ENCODE peak calls at places on chromosomes 1 and 21, in seven cellular contexts. N is left ventricle myocardium inferior, F is endodermal cell, Y is left lung, I is omental fat pad, M is epithelial cell of esophagus, G is mucosa of descending colon. P is an unnamed sample.
A peak's percentile ranks its signal among the peaks of the same experiment; 100 is the strongest.

GRCh38 chr1:46218443-46218842 is 15.3 kb downstream of the LURAP1 start:
- DNase-seq in N (no peak), F (no peak), Y (no peak), I (no peak), M (peak; percentile 97), G (no peak), P (no peak)

GRCh38 chr1:185734929-185735666 is 907 bp downstream of the HMCN1 start:
- DNase-seq in N (no peak), F (no peak), Y (no peak), I (no peak), M (no peak), G (no peak), P (no peak)

GRCh38 chr1:232319106-232319505 is 310.8 kb downstream of the SIPA1L2 start:
- DNase-seq in N (peak; percentile 89), F (no peak), Y (no peak), I (no peak), M (peak; percentile 97), G (peak; percentile 53), P (peak; percentile 67)

GRCh38 chr1:84164567-84165021 is 20.5 kb downstream of the PRKACB start:
- DNase-seq in N (no peak), F (no peak), Y (no peak), I (no peak), M (no peak), G (no peak), P (no peak)

GRCh38 chr1:217238945-217239344 is 391.9 kb downstream of the GPATCH2 start:
- DNase-seq in N (no peak), F (no peak), Y (no peak), I (no peak), M (no peak), G (no peak), P (no peak)

GRCh38 chr1:15305366-15305765 is 58.3 kb downstream of the FHAD1 start:
- DNase-seq in N (no peak), F (no peak), Y (no peak), I (no peak), M (no peak), G (no peak), P (no peak)

GRCh38 chr1:21614419-21615115 is 54.6 kb downstream of the RAP1GAP start:
- DNase-seq in N (no peak), F (no peak), Y (no peak), I (no peak), M (peak; percentile 77), G (peak; percentile 67), P (no peak)

GRCh38 chr1:41286486-41286885 is 44.4 kb upstream of the SCMH1 start:
- DNase-seq in N (no peak), F (peak; percentile 86), Y (no peak), I (no peak), M (no peak), G (no peak), P (no peak)

GRCh38 chr1:117565083-117565556 is 40.7 kb upstream of the TENT5C start:
- DNase-seq in N (no peak), F (no peak), Y (no peak), I (no peak), M (no peak), G (no peak), P (no peak)

GRCh38 chr1:47406966-47407365 is 9.1 kb upstream of the FOXE3 start:
- DNase-seq in N (no peak), F (no peak), Y (no peak), I (no peak), M (no peak), G (no peak), P (no peak)

GRCh38 chr1:55128418-55128817 is 86.7 kb downstream of the USP24 start:
- DNase-seq in N (no peak), F (no peak), Y (no peak), I (no peak), M (no peak), G (no peak), P (no peak)

GRCh38 chr1:221435510-221435909 is 306.4 kb downstream of the DUSP10 start:
- DNase-seq in N (no peak), F (no peak), Y (no peak), I (no peak), M (peak; percentile 57), G (no peak), P (no peak)

GRCh38 chr1:176767714-176768136 is 304.8 kb downstream of the PAPPA2 start:
- DNase-seq in N (no peak), F (no peak), Y (no peak), I (no peak), M (no peak), G (no peak), P (no peak)

GRCh38 chr1:176766779-176767178 is 303.8 kb downstream of the PAPPA2 start:
- DNase-seq in N (no peak), F (no peak), Y (no peak), I (no peak), M (no peak), G (no peak), P (no peak)

GRCh38 chr1:176770066-176770465 is 307.1 kb downstream of the PAPPA2 start:
- DNase-seq in N (no peak), F (no peak), Y (no peak), I (no peak), M (no peak), G (no peak), P (no peak)

GRCh38 chr1:176768532-176768931 is 305.6 kb downstream of the PAPPA2 start:
- DNase-seq in N (no peak), F (no peak), Y (no peak), I (no peak), M (no peak), G (no peak), P (no peak)

GRCh38 chr1:176765608-176766007 is 302.6 kb downstream of the PAPPA2 start:
- DNase-seq in N (no peak), F (peak; percentile 75), Y (no peak), I (no peak), M (no peak), G (no peak), P (no peak)
- TF ChIP-seq CTCF in N (no peak), F (peak; percentile 72), Y (no peak), I (no peak), M (no peak), G (no peak), P (no peak)

GRCh38 chr1:38138498-38139233 is 92.1 kb upstream of the POU3F1 start:
- DNase-seq in N (peak; percentile 84), F (peak; percentile 55), Y (peak; percentile 83), I (peak; percentile 53), M (peak; percentile 99), G (peak; percentile 66), P (no peak)
- TF ChIP-seq CTCF in N (peak; percentile 61), F (no peak), Y (peak; percentile 49), I (no peak), M (peak; percentile 40), G (no peak), P (no peak)

GRCh38 chr1:33235521-33235920 is 20.8 kb upstream of the ZNF362 start:
- DNase-seq in N (no peak), F (no peak), Y (no peak), I (no peak), M (no peak), G (no peak), P (no peak)

GRCh38 chr1:33234131-33234530 is 22.2 kb upstream of the ZNF362 start:
- DNase-seq in N (no peak), F (no peak), Y (no peak), I (no peak), M (peak; percentile 76), G (no peak), P (no peak)

GRCh38 chr1:33234588-33234990 is 21.7 kb upstream of the ZNF362 start:
- DNase-seq in N (no peak), F (peak; percentile 66), Y (no peak), I (no peak), M (peak; percentile 21), G (no peak), P (peak; percentile 35)

GRCh38 chr1:33231166-33231565 is 25.1 kb upstream of the ZNF362 start:
- DNase-seq in N (no peak), F (no peak), Y (no peak), I (no peak), M (no peak), G (no peak), P (no peak)

GRCh38 chr1:33232716-33233115 is 23.6 kb upstream of the ZNF362 start:
- DNase-seq in N (no peak), F (no peak), Y (no peak), I (no peak), M (no peak), G (no peak), P (no peak)
- TF ChIP-seq CTCF in N (no peak), F (no peak), Y (no peak), I (no peak), M (no peak), G (no peak), P (no peak)

DNA sequence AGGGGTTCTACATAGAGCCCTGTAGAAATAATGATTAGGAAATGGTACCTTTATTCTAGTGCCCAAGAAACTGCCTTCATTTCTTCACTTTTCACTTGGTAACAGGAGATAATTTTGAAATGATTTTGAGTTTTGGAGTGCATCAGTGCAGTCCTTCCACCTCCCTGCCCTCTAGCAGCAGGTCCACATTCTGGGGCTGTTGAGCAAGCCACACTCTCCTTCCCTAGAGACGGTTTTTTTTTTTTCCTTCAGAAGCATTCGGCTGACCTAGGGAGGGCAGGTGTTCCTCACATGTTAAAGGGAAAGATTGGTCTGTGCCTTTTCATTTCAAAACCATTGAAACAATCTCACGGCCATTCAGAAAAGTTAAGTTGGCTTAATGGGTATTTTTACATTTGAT is 39.8 kb downstream of the SLC37A1 start:
- DNase-seq in N (no peak), F (no peak), Y (peak; percentile 41), I (no peak), M (no peak), G (no peak), P (peak; percentile 7)
- TF ChIP-seq CTCF in N (no peak), F (no peak), Y (no peak), I (no peak), M (no peak), G (no peak), P (no peak)